ENCODE peak calls at places on chromosome 21, in seven cellular contexts. One of them, this sample, is unnamed.

GRCh38 chr21:45979141-45979631 is 2.4 kb upstream of the COL6A1 start:
- DNase-seq in kidney: peak
- DNase-seq in NCI-H187: no peak
- DNase-seq in left ventricle myocardium inferior: peak
- DNase-seq in midbrain: no peak
- DNase-seq in SHP77: no peak
- DNase-seq in GM04504: no peak
- DNase-seq in this sample: no peak

GRCh38 chr21:34126691-34127090 is 53.3 kb downstream of the MRPS6 start:
- DNase-seq in SHP77: no peak
- DNase-seq in left ventricle myocardium inferior: no peak
- DNase-seq in GM04504: peak
- DNase-seq in NCI-H187: no peak
- DNase-seq in midbrain: no peak
- DNase-seq in kidney: no peak
- DNase-seq in this sample: no peak

GRCh38 chr21:15224346-15225086 is 159.7 kb upstream of the NRIP1 start:
- DNase-seq in GM04504: peak
- DNase-seq in SHP77: no peak
- DNase-seq in kidney: no peak
- DNase-seq in left ventricle myocardium inferior: no peak
- DNase-seq in NCI-H187: no peak
- DNase-seq in midbrain: no peak
- DNase-seq in this sample: no peak

GRCh38 chr21:21624674-21625073 is 626.5 kb downstream of the NCAM2 start:
- DNase-seq in GM04504: peak
- DNase-seq in kidney: no peak
- DNase-seq in left ventricle myocardium inferior: no peak
- DNase-seq in midbrain: no peak
- DNase-seq in SHP77: no peak
- DNase-seq in NCI-H187: no peak
- DNase-seq in this sample: no peak

GRCh38 chr21:43191521-43191920 is 22.7 kb downstream of the CRYAA start:
- DNase-seq in GM04504: no peak
- DNase-seq in left ventricle myocardium inferior: no peak
- DNase-seq in midbrain: no peak
- DNase-seq in NCI-H187: no peak
- DNase-seq in kidney: peak
- DNase-seq in SHP77: no peak
- DNase-seq in this sample: no peak

GRCh38 chr21:43273708-43274021 is 104.9 kb downstream of the CRYAA start:
- DNase-seq in SHP77: no peak
- DNase-seq in midbrain: no peak
- DNase-seq in kidney: no peak
- DNase-seq in left ventricle myocardium inferior: no peak
- DNase-seq in NCI-H187: no peak
- DNase-seq in GM04504: no peak
- DNase-seq in this sample: no peak

GRCh38 chr21:45473496-45474322 is 68.5 kb downstream of the SLC19A1 start:
- DNase-seq in left ventricle myocardium inferior: no peak
- DNase-seq in SHP77: no peak
- DNase-seq in kidney: no peak
- DNase-seq in GM04504: no peak
- DNase-seq in midbrain: no peak
- DNase-seq in NCI-H187: no peak
- DNase-seq in this sample: no peak

GRCh38 chr21:17609681-17610080 is 3.0 kb downstream of the BTG3 start:
- DNase-seq in midbrain: no peak
- DNase-seq in left ventricle myocardium inferior: no peak
- DNase-seq in SHP77: no peak
- DNase-seq in kidney: no peak
- DNase-seq in GM04504: no peak
- DNase-seq in NCI-H187: no peak
- DNase-seq in this sample: no peak

GRCh38 chr21:25891596-25891995 is 156.8 kb downstream of the GABPA start:
- DNase-seq in midbrain: no peak
- DNase-seq in SHP77: no peak
- DNase-seq in NCI-H187: no peak
- DNase-seq in left ventricle myocardium inferior: no peak
- DNase-seq in GM04504: no peak
- DNase-seq in kidney: no peak
- DNase-seq in this sample: no peak

GRCh38 chr21:34148826-34149558 is 75.6 kb downstream of the MRPS6 start:
- DNase-seq in GM04504: no peak
- DNase-seq in left ventricle myocardium inferior: no peak
- DNase-seq in midbrain: peak
- DNase-seq in kidney: no peak
- DNase-seq in SHP77: no peak
- DNase-seq in NCI-H187: no peak
- DNase-seq in this sample: no peak

GRCh38 chr21:45283019-45283610 is 4.6 kb downstream of the POFUT2 start:
- DNase-seq in GM04504: no peak
- DNase-seq in SHP77: no peak
- DNase-seq in midbrain: no peak
- DNase-seq in left ventricle myocardium inferior: no peak
- DNase-seq in NCI-H187: no peak
- DNase-seq in kidney: peak
- DNase-seq in this sample: no peak

GRCh38 chr21:36882776-36883175 is 83.7 kb downstream of the HLCS start:
- DNase-seq in SHP77: no peak
- DNase-seq in midbrain: no peak
- DNase-seq in NCI-H187: no peak
- DNase-seq in left ventricle myocardium inferior: no peak
- DNase-seq in GM04504: no peak
- DNase-seq in kidney: no peak
- DNase-seq in this sample: no peak

GRCh38 chr21:45420623-45421041 is 15.7 kb downstream of the COL18A1 start:
- DNase-seq in SHP77: no peak
- DNase-seq in left ventricle myocardium inferior: no peak
- DNase-seq in GM04504: no peak
- DNase-seq in midbrain: no peak
- DNase-seq in NCI-H187: no peak
- DNase-seq in kidney: peak
- DNase-seq in this sample: no peak

GRCh38 chr21:43657355-43658093 is 1.8 kb downstream of the HSF2BP start:
- DNase-seq in kidney: peak
- DNase-seq in GM04504: no peak
- DNase-seq in SHP77: no peak
- DNase-seq in midbrain: no peak
- DNase-seq in NCI-H187: no peak
- DNase-seq in left ventricle myocardium inferior: peak
- DNase-seq in this sample: no peak

GRCh38 chr21:20527691-20528090 is 470.5 kb upstream of the NCAM2 start:
- DNase-seq in left ventricle myocardium inferior: no peak
- DNase-seq in NCI-H187: no peak
- DNase-seq in kidney: no peak
- DNase-seq in SHP77: no peak
- DNase-seq in GM04504: no peak
- DNase-seq in midbrain: no peak
- DNase-seq in this sample: no peak

GRCh38 chr21:21366277-21366676 is 368.1 kb downstream of the NCAM2 start:
- DNase-seq in midbrain: no peak
- DNase-seq in SHP77: no peak
- DNase-seq in GM04504: no peak
- DNase-seq in left ventricle myocardium inferior: no peak
- DNase-seq in kidney: no peak
- DNase-seq in NCI-H187: no peak
- DNase-seq in this sample: no peak

GRCh38 chr21:31281561-31281960 is 62.5 kb downstream of the TIAM1 start:
- DNase-seq in GM04504: no peak
- DNase-seq in SHP77: no peak
- DNase-seq in kidney: no peak
- DNase-seq in NCI-H187: no peak
- DNase-seq in midbrain: no peak
- DNase-seq in left ventricle myocardium inferior: no peak
- DNase-seq in this sample: no peak

GRCh38 chr21:45043541-45044020 is 30.8 kb upstream of the ADARB1 start:
- DNase-seq in kidney: no peak
- DNase-seq in GM04504: no peak
- DNase-seq in midbrain: no peak
- DNase-seq in SHP77: no peak
- DNase-seq in NCI-H187: no peak
- DNase-seq in left ventricle myocardium inferior: no peak
- DNase-seq in this sample: no peak

GRCh38 chr21:43916691-43917514 is 51.9 kb downstream of the AGPAT3 start:
- DNase-seq in kidney: peak
- DNase-seq in left ventricle myocardium inferior: no peak
- DNase-seq in SHP77: no peak
- DNase-seq in GM04504: no peak
- DNase-seq in NCI-H187: no peak
- DNase-seq in midbrain: no peak
- DNase-seq in this sample: no peak

This sample was measured in amygdala.